ENCODE peak calls at places on chromosomes 3 and 15, in four cellular contexts. M is activated CD4-positive, alpha-beta T cell treated with anti-CD3 and anti-CD28 coated beads for 24 hours; Z is NB4; V is omental fat pad. Y is an unnamed sample.

GRCh38 chr3:42190701-42191442 is 75.1 kb downstream of the CCK start:
- DNase-seq in V (peak; percentile 72), Z (peak; percentile 59), M (peak; percentile 70), Y (peak; percentile 61)

GRCh38 chr15:96232335-96232734 is 98.2 kb upstream of the NR2F2 start:
- DNase-seq in M (no peak), V (no peak), Z (no peak), Y (no peak)

GRCh38 chr15:56537881-56538280 is 72.9 kb upstream of the MNS1 start:
- DNase-seq in V (no peak), Z (peak; percentile 14), M (no peak), Y (no peak)

GRCh38 chr3:127751163-127751621 is 71.1 kb downstream of the MGLL start:
- DNase-seq in Z (no peak), V (no peak), M (no peak), Y (no peak)

GRCh38 chr15:85890620-85890980 is 95.9 kb upstream of the KLHL25 start:
- DNase-seq in M (no peak), V (no peak), Z (no peak), Y (no peak)

GRCh38 chr3:39850707-39851014 is 41.3 kb downstream of the MYRIP start:
- DNase-seq in Z (no peak), V (no peak), M (no peak), Y (no peak)

GRCh38 chr3:172591876-172592771 is 68.9 kb upstream of the TNFSF10 start:
- DNase-seq in Z (peak; percentile 86), M (peak; percentile 60), V (no peak), Y (no peak)

GRCh38 chr3:124142389-124142970 is 150.6 kb upstream of the ROPN1 start:
- DNase-seq in M (no peak), Z (no peak), V (no peak), Y (no peak)

GRCh38 chr15:42704492-42704926 is 32.4 kb downstream of the CDAN1 start:
- DNase-seq in M (peak; percentile 33), Z (peak; percentile 77), V (peak; percentile 37), Y (peak; percentile 68)

GRCh38 chr3:65596511-65597224 is 442.1 kb downstream of the MAGI1 start:
- DNase-seq in Z (no peak), M (no peak), V (no peak), Y (no peak)

GRCh38 chr3:42032693-42033349 is 58.3 kb upstream of the TRAK1 start:
- DNase-seq in V (no peak), Z (peak; percentile 86), M (no peak), Y (peak; percentile 86)

GRCh38 chr3:101829066-101829830 is 20.1 kb upstream of the NFKBIZ start:
- DNase-seq in M (no peak), Z (no peak), V (peak; percentile 38), Y (peak; percentile 56)

GRCh38 chr3:169146866-169147245 is 516.7 kb downstream of the MECOM start:
- DNase-seq in M (no peak), V (no peak), Z (no peak), Y (peak; percentile 18)

GRCh38 chr3:32621466-32621865 is 50.8 kb upstream of the DYNC1LI1 start:
- DNase-seq in V (no peak), Z (no peak), M (no peak), Y (no peak)

GRCh38 chr3:141051641-141052569 is 758 bp downstream of the SPSB4 start:
- DNase-seq in M (no peak), V (no peak), Z (no peak), Y (peak; percentile 12)

GRCh38 chr15:100788731-100789105 is 90.9 kb upstream of the ALDH1A3 start:
- DNase-seq in V (no peak), Z (no peak), M (no peak), Y (no peak)

GRCh38 chr15:65051266-65051665 is 6.1 kb downstream of the SLC51B start:
- DNase-seq in M (no peak), Z (no peak), V (no peak), Y (no peak)

GRCh38 chr3:4722103-4722502 is 229.0 kb downstream of the ITPR1 start:
- DNase-seq in Z (peak; percentile 79), M (no peak), V (no peak), Y (peak; percentile 74)

GRCh38 chr15:77992356-77993222 is 84.9 kb downstream of the TBC1D2B start:
- DNase-seq in V (no peak), M (no peak), Z (no peak), Y (no peak)

GRCh38 chr15:70042553-70043214 is 55.0 kb downstream of the TLE3 start:
- DNase-seq in V (no peak), M (no peak), Z (no peak), Y (no peak)

GRCh38 chr3:48018841-48019240 is 2.6 kb upstream of the MAP4 start:
- DNase-seq in Z (no peak), M (no peak), V (no peak), Y (peak; percentile 19)

GRCh38 chr3:30688776-30689175 is 82.4 kb downstream of the TGFBR2 start:
- DNase-seq in V (no peak), Z (no peak), M (no peak), Y (no peak)

GRCh38 chr15:80920271-80920699 is 69.3 kb downstream of the MESD start:
- DNase-seq in V (no peak), Z (no peak), M (no peak), Y (no peak)

GRCh38 chr3:69579527-69580165 is 159.6 kb upstream of the MITF start:
- DNase-seq in Z (no peak), M (no peak), V (no peak), Y (no peak)

GRCh38 chr3:139555249-139555648 is 15.7 kb upstream of the RBP1 start:
- DNase-seq in M (no peak), V (no peak), Z (no peak), Y (no peak)

GRCh38 chr3:35276616-35277015 is 362.7 kb upstream of the ARPP21 start:
- DNase-seq in M (no peak), Z (no peak), V (no peak), Y (no peak)